ENCODE peak calls at places on chromosomes 5 and 9, in seven cellular contexts. One of them, this sample, is unnamed.

GRCh38 chr9:109717342-109717741 is 62.7 kb upstream of the PALM2AKAP2 start:
- DNase-seq in AG10803: no peak
- DNase-seq in tibial artery: no peak
- DNase-seq in GM13977: no peak
- DNase-seq in NB4: peak; percentile 32
- DNase-seq in cardiac muscle cell: no peak
- DNase-seq in left ventricle myocardium inferior: no peak
- DNase-seq in this sample: no peak

GRCh38 chr9:114718801-114719221 is 36.8 kb upstream of the TEX48 start:
- DNase-seq in AG10803: no peak
- DNase-seq in tibial artery: no peak
- DNase-seq in GM13977: peak; percentile 39
- DNase-seq in NB4: no peak
- DNase-seq in cardiac muscle cell: no peak
- DNase-seq in left ventricle myocardium inferior: no peak
- DNase-seq in this sample: no peak

GRCh38 chr9:76419782-76420380 is 25.7 kb upstream of the RFK start:
- DNase-seq in AG10803: peak; percentile 28
- DNase-seq in tibial artery: no peak
- DNase-seq in GM13977: no peak
- DNase-seq in NB4: no peak
- DNase-seq in cardiac muscle cell: peak; percentile 23
- DNase-seq in left ventricle myocardium inferior: no peak
- DNase-seq in this sample: no peak

GRCh38 chr9:72199253-72199652 is 50.0 kb downstream of the GDA start:
- DNase-seq in AG10803: no peak
- DNase-seq in tibial artery: no peak
- DNase-seq in GM13977: no peak
- DNase-seq in NB4: no peak
- DNase-seq in cardiac muscle cell: no peak
- DNase-seq in left ventricle myocardium inferior: no peak
- DNase-seq in this sample: no peak

GRCh38 chr9:99103909-99104458 is 929 bp upstream of the TGFBR1 start:
- DNase-seq in AG10803: peak; percentile 67
- DNase-seq in tibial artery: no peak
- DNase-seq in GM13977: no peak
- DNase-seq in NB4: no peak
- DNase-seq in cardiac muscle cell: no peak
- DNase-seq in left ventricle myocardium inferior: peak; percentile 15
- DNase-seq in this sample: no peak

GRCh38 chr9:128550770-128551651 is 1.4 kb upstream of the SPTAN1 start:
- DNase-seq in AG10803: peak; percentile 47
- DNase-seq in tibial artery: peak; percentile 73
- DNase-seq in GM13977: no peak
- DNase-seq in NB4: no peak
- DNase-seq in cardiac muscle cell: no peak
- DNase-seq in left ventricle myocardium inferior: peak; percentile 45
- DNase-seq in this sample: no peak

GRCh38 chr9:114988962-114989599 is 58.7 kb upstream of the TNFSF8 start:
- DNase-seq in AG10803: peak; percentile 25
- DNase-seq in tibial artery: no peak
- DNase-seq in GM13977: peak; percentile 28
- DNase-seq in NB4: peak; percentile 90
- DNase-seq in cardiac muscle cell: no peak
- DNase-seq in left ventricle myocardium inferior: no peak
- DNase-seq in this sample: no peak

GRCh38 chr9:32525506-32525905 is 490 bp downstream of the RIGI start:
- DNase-seq in AG10803: no peak
- DNase-seq in tibial artery: no peak
- DNase-seq in GM13977: no peak
- DNase-seq in NB4: peak; percentile 51
- DNase-seq in cardiac muscle cell: no peak
- DNase-seq in left ventricle myocardium inferior: no peak
- DNase-seq in this sample: no peak

GRCh38 chr5:1431021-1431811 is 14.0 kb downstream of the SLC6A3 start:
- DNase-seq in AG10803: no peak
- DNase-seq in tibial artery: peak; percentile 62
- DNase-seq in GM13977: no peak
- DNase-seq in NB4: no peak
- DNase-seq in cardiac muscle cell: no peak
- DNase-seq in left ventricle myocardium inferior: no peak
- DNase-seq in this sample: no peak

GRCh38 chr5:14025566-14026276 is 81.2 kb upstream of the DNAH5 start:
- DNase-seq in AG10803: no peak
- DNase-seq in tibial artery: no peak
- DNase-seq in GM13977: no peak
- DNase-seq in NB4: no peak
- DNase-seq in cardiac muscle cell: no peak
- DNase-seq in left ventricle myocardium inferior: no peak
- DNase-seq in this sample: no peak

GRCh38 chr9:88502552-88503034 is 32.4 kb upstream of the NXNL2 start:
- DNase-seq in AG10803: no peak
- DNase-seq in tibial artery: peak; percentile 48
- DNase-seq in GM13977: no peak
- DNase-seq in NB4: no peak
- DNase-seq in cardiac muscle cell: no peak
- DNase-seq in left ventricle myocardium inferior: no peak
- DNase-seq in this sample: no peak

GRCh38 chr9:21803674-21804048 is 1.2 kb downstream of the MTAP start:
- DNase-seq in AG10803: peak; percentile 16
- DNase-seq in tibial artery: no peak
- DNase-seq in GM13977: no peak
- DNase-seq in NB4: no peak
- DNase-seq in cardiac muscle cell: no peak
- DNase-seq in left ventricle myocardium inferior: no peak
- DNase-seq in this sample: no peak

GRCh38 chr5:126808619-126809018 is 31.7 kb downstream of the LMNB1 start:
- DNase-seq in AG10803: peak; percentile 46
- DNase-seq in tibial artery: no peak
- DNase-seq in GM13977: no peak
- DNase-seq in NB4: peak; percentile 54
- DNase-seq in cardiac muscle cell: peak; percentile 47
- DNase-seq in left ventricle myocardium inferior: no peak
- DNase-seq in this sample: no peak

GRCh38 chr5:126002222-126002897 is 420.8 kb upstream of the GRAMD2B start:
- DNase-seq in AG10803: peak; percentile 63
- DNase-seq in tibial artery: peak; percentile 90
- DNase-seq in GM13977: no peak
- DNase-seq in NB4: no peak
- DNase-seq in cardiac muscle cell: peak; percentile 6
- DNase-seq in left ventricle myocardium inferior: peak; percentile 65
- DNase-seq in this sample: no peak

GRCh38 chr5:42753099-42753498 is 3.5 kb upstream of the CCDC152 start:
- DNase-seq in AG10803: no peak
- DNase-seq in tibial artery: no peak
- DNase-seq in GM13977: no peak
- DNase-seq in NB4: no peak
- DNase-seq in cardiac muscle cell: no peak
- DNase-seq in left ventricle myocardium inferior: no peak
- DNase-seq in this sample: no peak

GRCh38 chr5:113038714-113039113 is 62.1 kb downstream of the DCP2 start:
- DNase-seq in AG10803: peak; percentile 44
- DNase-seq in tibial artery: no peak
- DNase-seq in GM13977: no peak
- DNase-seq in NB4: peak; percentile 18
- DNase-seq in cardiac muscle cell: no peak
- DNase-seq in left ventricle myocardium inferior: no peak
- DNase-seq in this sample: no peak

GRCh38 chr9:14616188-14616982 is 76.8 kb downstream of the ZDHHC21 start:
- DNase-seq in AG10803: peak; percentile 75
- DNase-seq in tibial artery: no peak
- DNase-seq in GM13977: peak; percentile 7
- DNase-seq in NB4: peak; percentile 80
- DNase-seq in cardiac muscle cell: peak; percentile 76
- DNase-seq in left ventricle myocardium inferior: no peak
- DNase-seq in this sample: no peak

GRCh38 chr5:6485441-6485840 is 36.8 kb downstream of the UBE2QL1 start:
- DNase-seq in AG10803: no peak
- DNase-seq in tibial artery: no peak
- DNase-seq in GM13977: no peak
- DNase-seq in NB4: no peak
- DNase-seq in cardiac muscle cell: no peak
- DNase-seq in left ventricle myocardium inferior: no peak
- DNase-seq in this sample: no peak

GRCh38 chr5:6484446-6484845 is 35.8 kb downstream of the UBE2QL1 start:
- DNase-seq in AG10803: no peak
- DNase-seq in tibial artery: no peak
- DNase-seq in GM13977: no peak
- DNase-seq in NB4: no peak
- DNase-seq in cardiac muscle cell: no peak
- DNase-seq in left ventricle myocardium inferior: no peak
- DNase-seq in this sample: no peak

GRCh38 chr5:6482735-6483134 is 34.1 kb downstream of the UBE2QL1 start:
- DNase-seq in AG10803: no peak
- DNase-seq in tibial artery: no peak
- DNase-seq in GM13977: no peak
- DNase-seq in NB4: no peak
- DNase-seq in cardiac muscle cell: no peak
- DNase-seq in left ventricle myocardium inferior: no peak
- DNase-seq in this sample: no peak

GRCh38 chr5:6484899-6485298 is 36.2 kb downstream of the UBE2QL1 start:
- DNase-seq in AG10803: no peak
- DNase-seq in tibial artery: no peak
- DNase-seq in GM13977: no peak
- DNase-seq in NB4: no peak
- DNase-seq in cardiac muscle cell: no peak
- DNase-seq in left ventricle myocardium inferior: no peak
- DNase-seq in this sample: no peak

DNA sequence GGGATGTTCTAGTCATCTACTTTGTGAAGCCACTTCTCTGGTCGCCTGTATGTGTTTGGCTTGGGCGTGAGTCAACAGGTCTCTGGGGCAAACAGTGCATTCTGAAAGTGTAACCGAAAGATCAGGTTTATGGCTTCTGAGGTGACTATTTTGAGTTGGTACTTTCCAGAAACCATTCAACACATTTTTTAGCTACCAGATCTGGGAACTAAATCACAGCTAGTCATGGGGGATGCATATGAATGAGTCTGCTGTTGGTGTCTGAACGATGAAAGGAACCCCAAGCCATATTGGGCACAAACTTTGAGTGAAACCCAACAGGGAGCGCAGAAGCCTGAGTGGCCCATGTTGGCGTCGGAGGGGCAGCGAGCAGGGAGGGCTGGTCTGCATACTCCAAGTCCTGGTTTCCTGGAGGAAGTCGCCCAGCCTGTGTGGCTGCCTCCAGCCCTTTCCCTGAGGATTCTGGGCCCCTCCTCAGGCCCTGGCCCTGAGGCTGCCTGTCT is 35.3 kb downstream of the UBE2QL1 start:
- DNase-seq in AG10803: no peak
- DNase-seq in tibial artery: no peak
- DNase-seq in GM13977: peak; percentile 86
- DNase-seq in NB4: no peak
- DNase-seq in cardiac muscle cell: no peak
- DNase-seq in left ventricle myocardium inferior: no peak
- DNase-seq in this sample: no peak
- TF ChIP-seq CTCF in AG10803: no peak
- TF ChIP-seq CTCF in tibial artery: no peak
- TF ChIP-seq CTCF in GM13977: no peak
- TF ChIP-seq CTCF in NB4: no peak
- TF ChIP-seq CTCF in cardiac muscle cell: no peak
- TF ChIP-seq CTCF in left ventricle myocardium inferior: no peak
- TF ChIP-seq CTCF in this sample: no peak

GRCh38 chr9:136110082-136111061 is 8.3 kb downstream of the TMEM250 start:
- DNase-seq in AG10803: peak; percentile 22
- DNase-seq in tibial artery: no peak
- DNase-seq in GM13977: no peak
- DNase-seq in NB4: peak; percentile 45
- DNase-seq in cardiac muscle cell: no peak
- DNase-seq in left ventricle myocardium inferior: no peak
- DNase-seq in this sample: no peak
- TF ChIP-seq CTCF in AG10803: peak; percentile 28
- TF ChIP-seq CTCF in tibial artery: no peak
- TF ChIP-seq CTCF in GM13977: peak; percentile 43
- TF ChIP-seq CTCF in NB4: no peak
- TF ChIP-seq CTCF in cardiac muscle cell: peak; percentile 37
- TF ChIP-seq CTCF in left ventricle myocardium inferior: peak; percentile 22
- TF ChIP-seq CTCF in this sample: no peak

GRCh38 chr9:4380406-4380805 is 80.5 kb upstream of the GLIS3 start:
- DNase-seq in AG10803: no peak
- DNase-seq in tibial artery: no peak
- DNase-seq in GM13977: no peak
- DNase-seq in NB4: no peak
- DNase-seq in cardiac muscle cell: no peak
- DNase-seq in left ventricle myocardium inferior: no peak
- DNase-seq in this sample: no peak

GRCh38 chr9:4371108-4371507 is 71.2 kb upstream of the GLIS3 start:
- DNase-seq in AG10803: peak; percentile 84
- DNase-seq in tibial artery: no peak
- DNase-seq in GM13977: no peak
- DNase-seq in NB4: peak; percentile 28
- DNase-seq in cardiac muscle cell: no peak
- DNase-seq in left ventricle myocardium inferior: no peak
- DNase-seq in this sample: no peak

GRCh38 chr9:4370501-4370900 is 70.6 kb upstream of the GLIS3 start:
- DNase-seq in AG10803: no peak
- DNase-seq in tibial artery: no peak
- DNase-seq in GM13977: no peak
- DNase-seq in NB4: no peak
- DNase-seq in cardiac muscle cell: no peak
- DNase-seq in left ventricle myocardium inferior: no peak
- DNase-seq in this sample: no peak

GRCh38 chr9:4375424-4376195 is 75.7 kb upstream of the GLIS3 start:
- DNase-seq in AG10803: peak; percentile 83
- DNase-seq in tibial artery: no peak
- DNase-seq in GM13977: peak; percentile 26
- DNase-seq in NB4: peak; percentile 62
- DNase-seq in cardiac muscle cell: peak; percentile 38
- DNase-seq in left ventricle myocardium inferior: no peak
- DNase-seq in this sample: no peak
- TF ChIP-seq CTCF in AG10803: peak; percentile 82
- TF ChIP-seq CTCF in tibial artery: peak; percentile 41
- TF ChIP-seq CTCF in GM13977: peak; percentile 45
- TF ChIP-seq CTCF in NB4: no peak
- TF ChIP-seq CTCF in cardiac muscle cell: peak; percentile 47
- TF ChIP-seq CTCF in left ventricle myocardium inferior: peak; percentile 64
- TF ChIP-seq CTCF in this sample: no peak

GRCh38 chr5:6712582-6713273 is 504 bp upstream of the TENT4A start:
- DNase-seq in AG10803: peak; percentile 95
- DNase-seq in tibial artery: peak; percentile 98
- DNase-seq in GM13977: no peak
- DNase-seq in NB4: peak; percentile 97
- DNase-seq in cardiac muscle cell: peak; percentile 96
- DNase-seq in left ventricle myocardium inferior: peak; percentile 95
- DNase-seq in this sample: peak; percentile 98
- TF ChIP-seq CTCF in AG10803: no peak
- TF ChIP-seq CTCF in tibial artery: peak; percentile 20
- TF ChIP-seq CTCF in GM13977: peak; percentile 18
- TF ChIP-seq CTCF in NB4: no peak
- TF ChIP-seq CTCF in cardiac muscle cell: peak; percentile 1
- TF ChIP-seq CTCF in left ventricle myocardium inferior: no peak
- TF ChIP-seq CTCF in this sample: no peak

GRCh38 chr9:118829334-118829733 is 539.9 kb downstream of the BRINP1 start:
- DNase-seq in AG10803: peak; percentile 36
- DNase-seq in tibial artery: no peak
- DNase-seq in GM13977: no peak
- DNase-seq in NB4: peak; percentile 16
- DNase-seq in cardiac muscle cell: peak; percentile 41
- DNase-seq in left ventricle myocardium inferior: no peak
- DNase-seq in this sample: no peak
- TF ChIP-seq CTCF in AG10803: peak; percentile 65
- TF ChIP-seq CTCF in tibial artery: peak; percentile 57
- TF ChIP-seq CTCF in GM13977: no peak
- TF ChIP-seq CTCF in NB4: no peak
- TF ChIP-seq CTCF in cardiac muscle cell: no peak
- TF ChIP-seq CTCF in left ventricle myocardium inferior: peak; percentile 70
- TF ChIP-seq CTCF in this sample: no peak

GRCh38 chr9:92293452-92294296 is at the start of gene IARS1:
- DNase-seq in AG10803: peak; percentile 98
- DNase-seq in tibial artery: peak; percentile 99
- DNase-seq in GM13977: peak; percentile 93
- DNase-seq in NB4: peak; percentile 99
- DNase-seq in cardiac muscle cell: peak; percentile 96
- DNase-seq in left ventricle myocardium inferior: peak; percentile 99
- DNase-seq in this sample: peak; percentile 100
- TF ChIP-seq CTCF in AG10803: peak; percentile 42
- TF ChIP-seq CTCF in tibial artery: peak; percentile 22
- TF ChIP-seq CTCF in GM13977: peak; percentile 40
- TF ChIP-seq CTCF in NB4: peak; percentile 16
- TF ChIP-seq CTCF in cardiac muscle cell: peak; percentile 35
- TF ChIP-seq CTCF in left ventricle myocardium inferior: peak; percentile 43
- TF ChIP-seq CTCF in this sample: no peak